ENCODE peak calls at places on chromosome 17, in seven cellular contexts. W is adrenal gland, Y is A549, Z is prostate gland, K is HCT116, D is esophagus squamous epithelium, T is breast epithelium. B is an unnamed sample.

GRCh38 chr17:7707446-7707845 is 2.4 kb downstream of the EFNB3 start:
- DNase-seq in W (no peak), Y (no peak), Z (no peak), K (no peak), D (no peak), T (no peak), B (no peak)

GRCh38 chr17:51034800-51035199 is 85.9 kb downstream of the SPAG9 start:
- DNase-seq in W (no peak), Y (no peak), Z (no peak), K (no peak), D (no peak), T (no peak), B (no peak)

GRCh38 chr17:51121620-51122472 is 1.2 kb upstream of the SPAG9 start:
- DNase-seq in W (peak; percentile 96), Y (peak; percentile 99), Z (peak; percentile 95), K (peak; percentile 100), D (no peak), T (peak; percentile 90), B (peak; percentile 91)

GRCh38 chr17:27276653-27277156 is 17.2 kb upstream of the WSB1 start:
- DNase-seq in W (no peak), Y (no peak), Z (no peak), K (no peak), D (no peak), T (no peak), B (no peak)

GRCh38 chr17:4949321-4950074 is 1.2 kb upstream of the PFN1 start:
- DNase-seq in W (peak; percentile 82), Y (peak; percentile 92), Z (peak; percentile 44), K (peak; percentile 41), D (peak; percentile 46), T (peak; percentile 68), B (peak; percentile 81)

GRCh38 chr17:33292981-33293867 is at the start of gene ASIC2:
- DNase-seq in W (peak; percentile 15), Y (peak; percentile 72), Z (no peak), K (no peak), D (no peak), T (no peak), B (peak; percentile 24)

GRCh38 chr17:47821424-47822379 is at the start of gene OSBPL7:
- DNase-seq in W (peak; percentile 86), Y (peak; percentile 79), Z (peak; percentile 61), K (peak; percentile 63), D (peak; percentile 33), T (peak; percentile 74), B (peak; percentile 77)

GRCh38 chr17:29622337-29623282 is at the start of gene CORO6:
- DNase-seq in W (peak; percentile 52), Y (peak; percentile 50), Z (no peak), K (no peak), D (no peak), T (no peak), B (peak; percentile 78)

GRCh38 chr17:59161477-59161876 is 5.9 kb downstream of the PRR11 start:
- DNase-seq in W (no peak), Y (no peak), Z (no peak), K (no peak), D (no peak), T (no peak), B (no peak)

GRCh38 chr17:78130439-78131101 is at the start of gene TMC8:
- DNase-seq in W (no peak), Y (no peak), Z (no peak), K (no peak), D (no peak), T (no peak), B (no peak)

GRCh38 chr17:27671591-27671910 is 40.6 kb downstream of the LGALS9 start:
- DNase-seq in W (no peak), Y (no peak), Z (no peak), K (no peak), D (no peak), T (no peak), B (no peak)

GRCh38 chr17:43608313-43608712 is 53.4 kb downstream of the MEOX1 start:
- DNase-seq in W (no peak), Y (peak; percentile 75), Z (no peak), K (no peak), D (no peak), T (no peak), B (no peak)

GRCh38 chr17:76271669-76272540 is 6.8 kb downstream of the UBALD2 start:
- DNase-seq in W (peak; percentile 13), Y (no peak), Z (no peak), K (no peak), D (no peak), T (no peak), B (peak; percentile 48)

GRCh38 chr17:76273923-76274558 is 8.9 kb downstream of the UBALD2 start:
- DNase-seq in W (no peak), Y (no peak), Z (no peak), K (no peak), D (no peak), T (no peak), B (no peak)

GRCh38 chr17:76270770-76271668 is 5.9 kb downstream of the UBALD2 start:
- DNase-seq in W (no peak), Y (no peak), Z (no peak), K (no peak), D (no peak), T (no peak), B (no peak)

GRCh38 chr17:76273435-76273921 is 8.3 kb downstream of the UBALD2 start:
- DNase-seq in W (no peak), Y (no peak), Z (no peak), K (no peak), D (no peak), T (no peak), B (no peak)

DNA sequence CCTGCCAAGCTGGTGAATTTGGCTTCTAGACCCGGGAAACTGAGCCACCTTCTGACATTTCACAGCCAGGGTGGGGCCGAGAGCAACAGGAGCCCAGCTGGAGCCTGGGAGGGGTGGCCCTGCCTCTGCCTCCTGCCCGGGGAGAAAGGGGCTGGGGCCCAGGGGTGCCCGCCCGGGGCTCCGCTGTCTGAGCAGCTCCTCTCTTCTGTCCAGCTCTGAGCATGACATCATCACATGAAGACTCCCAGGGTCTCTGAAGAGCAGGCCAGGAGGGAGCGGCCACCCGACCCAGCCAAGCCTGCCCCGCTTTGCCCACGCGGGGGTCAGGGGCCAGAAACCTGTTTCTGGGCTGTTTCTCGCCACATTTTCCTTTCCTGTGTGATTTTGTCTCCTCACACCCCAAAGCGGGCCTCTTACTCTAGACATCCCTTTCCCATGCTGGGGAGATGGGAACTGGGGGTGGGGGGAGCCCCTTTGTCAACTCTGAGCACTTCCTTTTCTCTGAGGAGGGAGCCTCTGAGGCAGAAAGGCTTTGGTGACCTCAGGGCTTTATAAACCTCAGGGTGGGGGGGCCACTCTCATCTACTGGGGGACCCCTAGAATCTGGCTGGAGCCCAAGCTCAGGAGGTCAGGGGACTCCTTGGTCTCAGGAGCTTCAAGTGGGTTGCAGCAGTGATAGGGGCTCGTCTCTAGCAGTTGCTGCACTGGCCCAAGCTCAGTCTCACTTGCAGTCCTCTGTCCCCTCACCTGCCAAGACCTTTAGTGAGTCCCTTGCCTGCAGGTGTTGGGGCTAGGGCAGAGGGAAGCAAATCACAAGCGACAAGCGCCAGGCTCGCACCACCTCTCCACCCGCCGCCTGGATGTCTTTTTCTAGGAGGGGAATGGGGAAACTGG is 7.6 kb downstream of the UBALD2 start:
- DNase-seq in W (no peak), Y (no peak), Z (no peak), K (no peak), D (no peak), T (no peak), B (no peak)
- TF ChIP-seq POLR2A in W (no peak), Y (no peak), Z (no peak), K (no peak), D (no peak), T (no peak), B (no peak)

GRCh38 chr17:79797492-79798295 is 817 bp upstream of the CBX8 start:
- DNase-seq in W (peak; percentile 40), Y (peak; percentile 56), Z (no peak), K (no peak), D (no peak), T (no peak), B (no peak)

GRCh38 chr17:79794659-79795511 is 2.0 kb downstream of the CBX8 start:
- DNase-seq in W (no peak), Y (no peak), Z (no peak), K (no peak), D (no peak), T (no peak), B (peak; percentile 57)

GRCh38 chr17:79796570-79797491 is at the start of gene CBX8:
- DNase-seq in W (peak; percentile 100), Y (peak; percentile 100), Z (peak; percentile 99), K (peak; percentile 100), D (peak; percentile 96), T (peak; percentile 100), B (peak; percentile 100)

GRCh38 chr17:79793924-79794304 is 3.0 kb downstream of the CBX8 start:
- DNase-seq in W (no peak), Y (peak; percentile 87), Z (no peak), K (peak; percentile 26), D (no peak), T (no peak), B (no peak)

GRCh38 chr17:79795795-79796569 is 895 bp downstream of the CBX8 start:
- DNase-seq in W (no peak), Y (no peak), Z (no peak), K (no peak), D (no peak), T (no peak), B (peak; percentile 37)
- H3K27ac ChIP-seq in W (no peak overlapping the region), Y (peak overlapping the region; percentile 98), Z (no peak overlapping the region), K (peak overlapping the region; percentile 90), D (no peak overlapping the region), T (no peak overlapping the region), B (no peak overlapping the region)

GRCh38 chr17:45251931-45252330 is 10.0 kb downstream of the SPATA32 start:
- DNase-seq in W (no peak), Y (no peak), Z (no peak), K (no peak), D (no peak), T (no peak), B (no peak)

GRCh38 chr17:45253879-45254278 is 8.0 kb downstream of the SPATA32 start:
- DNase-seq in W (no peak), Y (no peak), Z (no peak), K (no peak), D (no peak), T (no peak), B (no peak)

GRCh38 chr17:45257115-45257514 is 4.8 kb downstream of the SPATA32 start:
- DNase-seq in W (no peak), Y (no peak), Z (no peak), K (no peak), D (no peak), T (no peak), B (no peak)

GRCh38 chr17:45256114-45256966 is 5.6 kb downstream of the SPATA32 start:
- DNase-seq in W (no peak), Y (no peak), Z (no peak), K (no peak), D (no peak), T (no peak), B (no peak)

GRCh38 chr17:45255358-45255757 is 6.5 kb downstream of the SPATA32 start:
- DNase-seq in W (no peak), Y (no peak), Z (no peak), K (no peak), D (no peak), T (no peak), B (no peak)
- TF ChIP-seq POLR2A in W (no peak), Y (no peak), Z (no peak), K (no peak), D (no peak), T (no peak), B (no peak)

DNA sequence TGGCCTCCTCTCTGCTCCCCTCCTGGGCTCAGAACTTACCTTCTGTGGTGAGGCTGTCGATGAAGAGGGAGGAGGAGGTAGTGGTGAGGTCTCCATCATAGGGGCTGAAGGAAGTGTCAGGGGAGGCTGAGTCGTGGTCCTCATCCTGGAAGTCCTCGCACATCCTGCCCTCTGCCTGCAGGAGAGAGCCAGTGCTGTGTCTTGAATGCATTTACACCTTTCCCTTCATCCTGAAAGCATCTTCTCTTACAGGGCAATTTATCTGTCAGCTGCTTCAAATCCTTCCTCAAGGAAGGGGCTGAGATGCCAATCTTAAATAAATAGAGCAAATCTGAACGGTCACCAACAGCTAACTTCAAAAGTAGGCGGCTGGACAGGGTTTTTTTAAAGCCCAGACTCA is 73.6 kb downstream of the PLXDC1 start:
- DNase-seq in W (no peak), Y (no peak), Z (no peak), K (no peak), D (no peak), T (no peak), B (no peak)
- H3K27ac ChIP-seq in W (no peak overlapping the region), Y (no peak overlapping the region), Z (no peak overlapping the region), K (no peak overlapping the region), D (no peak overlapping the region), T (no peak overlapping the region), B (no peak overlapping the region)

B was measured in ovary.